ENCODE peak calls at places on chromosomes 16 and 17, in four cellular contexts. K is astrocyte of the hippocampus; E is fibroblast of the aortic adventitia; L is stimulated activated CD4-positive, alpha-beta T cell treated with anti-CD3 and anti-CD28 coated beads, Interleukin-4, amount 100 ng/mL, for 1 hour. F is an unnamed sample.

GRCh38 chr17:27266228-27266627 is 27.7 kb upstream of the WSB1 start:
- DNase-seq in K (no peak), E (no peak), L (no peak), F (no peak)

GRCh38 chr17:37493249-37494027 is 3.7 kb downstream of the DUSP14 start:
- DNase-seq in K (peak), E (peak), L (no peak), F (peak)

GRCh38 chr16:6280055-6280454 is 1052.6 kb upstream of the RBFOX1 start:
- DNase-seq in K (no peak), E (no peak), L (no peak), F (no peak)

GRCh38 chr17:4537451-4538235 is 17.5 kb downstream of the MYBBP1A start:
- DNase-seq in K (no peak), E (no peak), L (no peak), F (no peak)

GRCh38 chr16:79713609-79714309 is 113.2 kb upstream of the MAF start:
- DNase-seq in K (no peak), E (no peak), L (no peak), F (no peak)

GRCh38 chr17:32588982-32589381 is 102.2 kb downstream of the CDK5R1 start:
- DNase-seq in K (no peak), E (no peak), L (no peak), F (no peak)

GRCh38 chr17:50708050-50709000 is 611 bp upstream of the ANKRD40 start:
- DNase-seq in K (no peak), E (peak), L (no peak), F (no peak)

GRCh38 chr16:57225978-57226377 is 19.1 kb upstream of the ARL2BP start:
- DNase-seq in K (no peak), E (no peak), L (no peak), F (peak)

GRCh38 chr17:55563363-55563762 is 52.1 kb upstream of the SMIM36 start:
- DNase-seq in K (no peak), E (no peak), L (no peak), F (no peak)

GRCh38 chr16:2465653-2466415 is 5.3 kb upstream of the NTN3 start:
- DNase-seq in K (no peak), E (no peak), L (no peak), F (no peak)

GRCh38 chr17:75323043-75323591 is 33.9 kb upstream of the SLC25A19 start:
- DNase-seq in K (peak), E (peak), L (peak), F (peak)

GRCh38 chr16:56742030-56742984 is 12.4 kb downstream of the NUP93 start:
- DNase-seq in K (peak), E (peak), L (no peak), F (peak)